ENCODE peak calls at places on chromosomes 2 and 18, in eight cellular contexts. J is activated T-helper 1 cell treated with Interleukin-2 at 50 U/mL for 16 hours; S is astrocyte of the spinal cord; T is activated CD8-positive, alpha-beta memory T cell treated with anti-CD3 and anti-CD28 coated beads for 24 hours; O is A172; Z is HFF-Myc; V is activated T-cell treated with anti-CD3 and anti-CD28 coated beads for 48 hours; D is fibroblast of the aortic adventitia. K is an unnamed sample.

GRCh38 chr2:219803294-219803693 is 175.9 kb downstream of the SLC4A3 start:
- DNase-seq in T (no peak), Z (peak), V (no peak), D (peak), S (peak), O (peak), J (no peak), K (no peak)

GRCh38 chr2:98347298-98348065 is 1.2 kb downstream of the CNGA3 start:
- DNase-seq in V (no peak), D (no peak), Z (no peak), O (no peak), S (no peak), T (no peak), J (no peak), K (no peak)

GRCh38 chr2:152525277-152525838 is 190.4 kb downstream of the FMNL2 start:
- DNase-seq in V (no peak), T (no peak), O (peak), J (no peak), S (peak), Z (peak), D (peak), K (no peak)

GRCh38 chr2:220104871-220105351 is 477.5 kb downstream of the SLC4A3 start:
- DNase-seq in O (peak), T (no peak), J (no peak), D (peak), S (peak), Z (no peak), V (no peak), K (no peak)

GRCh38 chr2:1539973-1540372 is 126.7 kb downstream of the TPO start:
- DNase-seq in J (no peak), T (no peak), V (no peak), O (no peak), S (no peak), Z (no peak), D (no peak), K (no peak)

GRCh38 chr2:100423631-100424030 is 6.2 kb upstream of the CHST10 start:
- DNase-seq in Z (peak), J (no peak), S (no peak), T (no peak), D (peak), V (no peak), O (no peak), K (no peak)

GRCh38 chr18:45221363-45221762 is 393.9 kb upstream of the SLC14A2 start:
- DNase-seq in Z (peak), S (peak), O (no peak), D (peak), T (no peak), V (no peak), J (no peak), K (no peak)

GRCh38 chr2:64595397-64596160 is 58.1 kb downstream of the SERTAD2 start:
- DNase-seq in S (peak), V (no peak), D (peak), T (no peak), Z (no peak), O (no peak), J (no peak), K (no peak)

GRCh38 chr18:36821681-36822080 is 7.1 kb downstream of the TPGS2 start:
- DNase-seq in J (no peak), T (no peak), D (no peak), S (no peak), Z (no peak), O (no peak), V (no peak), K (no peak)

GRCh38 chr2:3647831-3648651 is 10.0 kb upstream of the ALLC start:
- DNase-seq in T (no peak), D (no peak), Z (no peak), V (no peak), S (no peak), O (no peak), J (no peak), K (no peak)

GRCh38 chr2:98444436-98445166 is at the start of gene INPP4A:
- DNase-seq in V (peak), S (peak), Z (no peak), O (peak), J (peak), T (peak), D (peak), K (peak)

GRCh38 chr2:105338020-105338385 is 663 bp downstream of the C2orf49 start:
- DNase-seq in S (no peak), D (no peak), T (no peak), J (no peak), V (no peak), Z (no peak), O (no peak), K (no peak)

GRCh38 chr18:48027401-48027931 is 97.0 kb upstream of the SMAD2 start:
- DNase-seq in S (no peak), D (no peak), T (no peak), J (no peak), Z (no peak), O (no peak), V (no peak), K (no peak)

GRCh38 chr2:3399403-3399802 is 19.9 kb downstream of the TRAPPC12 start:
- DNase-seq in D (no peak), V (no peak), S (no peak), Z (no peak), J (no peak), T (no peak), O (no peak), K (no peak)

GRCh38 chr2:171034315-171034714 is 105.3 kb downstream of the GORASP2 start:
- DNase-seq in O (no peak), Z (no peak), S (no peak), J (no peak), T (no peak), D (no peak), V (no peak), K (no peak)

GRCh38 chr2:80634590-80634989 is 330.0 kb upstream of the LRRTM1 start:
- DNase-seq in Z (no peak), S (no peak), J (no peak), O (no peak), T (no peak), D (no peak), V (no peak), K (no peak)

GRCh38 chr2:48145845-48146452 is 239.7 kb upstream of the FBXO11 start:
- DNase-seq in S (no peak), O (no peak), J (no peak), Z (no peak), V (no peak), T (no peak), D (peak), K (no peak)

GRCh38 chr18:50079571-50080295 is 115.2 kb downstream of the MYO5B start:
- DNase-seq in J (no peak), D (no peak), O (no peak), T (no peak), S (no peak), Z (no peak), V (no peak), K (no peak)

GRCh38 chr18:23929362-23929940 is 85.1 kb upstream of the TTC39C start:
- DNase-seq in D (no peak), O (no peak), T (no peak), S (no peak), V (no peak), Z (no peak), J (no peak), K (no peak)

GRCh38 chr2:137838255-137839092 is 125.8 kb upstream of the HNMT start:
- DNase-seq in V (no peak), J (no peak), Z (peak), D (peak), S (peak), O (peak), T (no peak), K (peak)

GRCh38 chr2:95010126-95010525 is 15.4 kb upstream of the MAL start:
- DNase-seq in O (no peak), J (no peak), V (no peak), T (no peak), S (no peak), Z (no peak), D (no peak), K (no peak)

GRCh38 chr18:74040459-74041332 is 106.9 kb downstream of the FBXO15 start:
- DNase-seq in Z (peak), V (peak), O (no peak), S (no peak), T (peak), J (peak), D (no peak), K (peak)

GRCh38 chr2:118710481-118710880 is 137.0 kb downstream of the EN1 start:
- DNase-seq in Z (no peak), D (no peak), J (no peak), V (no peak), S (no peak), O (no peak), T (no peak), K (no peak)

GRCh38 chr18:8626414-8627106 is 17.3 kb downstream of the RAB12 start:
- DNase-seq in O (no peak), Z (no peak), J (no peak), V (no peak), T (no peak), S (no peak), D (no peak), K (no peak)

GRCh38 chr2:179843541-179843940 is 17.9 kb downstream of the ZNF385B start:
- DNase-seq in V (no peak), O (no peak), D (no peak), S (no peak), J (no peak), T (no peak), Z (no peak), K (no peak)

GRCh38 chr2:204608261-204608660 is 63.0 kb downstream of the PARD3B start:
- DNase-seq in S (peak), T (no peak), O (no peak), J (no peak), D (peak), Z (peak), V (no peak), K (no peak)

GRCh38 chr2:68172990-68173715 is 15.5 kb downstream of the PNO1 start:
- DNase-seq in S (no peak), V (no peak), J (no peak), T (no peak), Z (no peak), D (no peak), O (no peak), K (peak)

GRCh38 chr2:19312949-19313348 is 45.5 kb downstream of the OSR1 start:
- DNase-seq in S (peak), Z (peak), T (no peak), D (peak), J (no peak), V (no peak), O (peak), K (no peak)